ENCODE peak calls at places on chromosomes 5 and 9, in five cellular contexts. F, J, I, C and B are unnamed samples.

GRCh38 chr9:84445737-84446136 is 105.2 kb upstream of the SLC28A3 start:
- DNase-seq in F (no peak), J (no peak), I (no peak), C (no peak), B (no peak)

GRCh38 chr5:168438349-168438748 is 47.9 kb upstream of the RARS1 start:
- DNase-seq in F (no peak), J (no peak), I (no peak), C (no peak), B (no peak)

GRCh38 chr9:16092627-16093091 is 539.8 kb downstream of the CCDC171 start:
- DNase-seq in F (no peak), J (no peak), I (no peak), C (no peak), B (no peak)

GRCh38 chr9:90734631-90735030 is 67.0 kb upstream of the SYK start:
- DNase-seq in F (no peak), J (no peak), I (no peak), C (no peak), B (no peak)

GRCh38 chr5:91162534-91163381 is 220.4 kb downstream of the ARRDC3 start:
- DNase-seq in F (peak; percentile 53), J (no peak), I (peak; percentile 31), C (peak; percentile 91), B (peak; percentile 85)

GRCh38 chr5:75331-76320 is 16.3 kb upstream of the PLEKHG4B start:
- DNase-seq in F (no peak), J (no peak), I (no peak), C (no peak), B (no peak)

GRCh38 chr9:96009690-96010477 is 134.4 kb downstream of the ERCC6L2 start:
- DNase-seq in F (no peak), J (no peak), I (no peak), C (peak; percentile 64), B (no peak)

GRCh38 chr5:155150012-155150411 is 136.5 kb downstream of the KIF4B start:
- DNase-seq in F (no peak), J (no peak), I (no peak), C (no peak), B (no peak)

GRCh38 chr5:142360607-142361120 is 35.8 kb upstream of the SPRY4 start:
- DNase-seq in F (no peak), J (no peak), I (no peak), C (no peak), B (no peak)

GRCh38 chr9:106286249-106286648 is 576.7 kb upstream of the ZNF462 start:
- DNase-seq in F (no peak), J (no peak), I (peak; percentile 66), C (peak; percentile 1), B (peak; percentile 20)

GRCh38 chr9:119701651-119702050 is 332.4 kb upstream of the BRINP1 start:
- DNase-seq in F (no peak), J (peak; percentile 63), I (no peak), C (no peak), B (no peak)

GRCh38 chr5:34007116-34007674 is 655 bp downstream of the AMACR start:
- DNase-seq in F (no peak), J (peak; percentile 37), I (no peak), C (peak; percentile 25), B (no peak)

GRCh38 chr9:3088166-3088702 is 244.3 kb upstream of the PUM3 start:
- DNase-seq in F (no peak), J (no peak), I (no peak), C (no peak), B (peak; percentile 36)

GRCh38 chr5:178143246-178143645 is 10.4 kb downstream of the NHP2 start:
- DNase-seq in F (no peak), J (no peak), I (no peak), C (no peak), B (no peak)

GRCh38 chr9:72038890-72039410 is 21.5 kb downstream of the C9orf57 start:
- DNase-seq in F (peak; percentile 70), J (peak; percentile 65), I (peak; percentile 49), C (peak; percentile 82), B (peak; percentile 45)

GRCh38 chr9:123255718-123256117 is 12.7 kb downstream of the STRBP start:
- DNase-seq in F (no peak), J (no peak), I (no peak), C (no peak), B (no peak)

GRCh38 chr9:136438548-136438908 is 1.1 kb downstream of the INPP5E start:
- DNase-seq in F (no peak), J (no peak), I (no peak), C (peak; percentile 18), B (no peak)

GRCh38 chr9:114310471-114311450 is 12.1 kb upstream of the ORM1 start:
- DNase-seq in F (no peak), J (no peak), I (no peak), C (no peak), B (no peak)

GRCh38 chr9:967851-968641 is 8.4 kb upstream of the DMRT3 start:
- DNase-seq in F (no peak), J (no peak), I (no peak), C (no peak), B (peak; percentile 10)

GRCh38 chr9:88173378-88173999 is 35.2 kb upstream of the SPATA31C2 start:
- DNase-seq in F (no peak), J (no peak), I (no peak), C (peak; percentile 68), B (peak; percentile 56)

GRCh38 chr9:27429436-27429835 is 94.7 kb upstream of the IFNK start:
- DNase-seq in F (no peak), J (no peak), I (peak; percentile 91), C (no peak), B (no peak)

GRCh38 chr5:138989720-138990119 is 114.6 kb upstream of the LRRTM2 start:
- DNase-seq in F (no peak), J (no peak), I (no peak), C (peak; percentile 80), B (no peak)

GRCh38 chr9:137496601-137497375 is 37.7 kb upstream of the NSMF start:
- DNase-seq in F (no peak), J (no peak), I (no peak), C (no peak), B (no peak)

GRCh38 chr5:136457390-136458094 is 92.2 kb upstream of the TRPC7 start:
- DNase-seq in F (no peak), J (peak; percentile 11), I (peak; percentile 40), C (peak; percentile 8), B (no peak)

GRCh38 chr5:8522635-8523034 is 653.7 kb downstream of the MTRR start:
- DNase-seq in F (no peak), J (no peak), I (no peak), C (no peak), B (no peak)

GRCh38 chr9:132622144-132622543 is 39.7 kb downstream of the BARHL1 start:
- DNase-seq in F (no peak), J (no peak), I (no peak), C (peak; percentile 93), B (no peak)

GRCh38 chr9:3939820-3940219 is 360.0 kb downstream of the GLIS3 start:
- DNase-seq in F (no peak), J (no peak), I (no peak), C (no peak), B (no peak)